ENCODE peak calls at places on chromosomes 2 and 18, in four cellular contexts. One of them, this sample, is unnamed. For H3K4me1, the result is how much of the 10 kb centered on the place peaks cover.

GRCh38 chr2:11719230-11719977 is 27.0 kb upstream of the LPIN1 start:
- DNase-seq in hepatocyte: no peak
- DNase-seq in breast epithelium: no peak
- DNase-seq in neural progenitor cell: no peak
- DNase-seq in this sample: peak

GRCh38 chr2:145431181-145431951 is 911.4 kb upstream of the ZEB2 start:
- DNase-seq in hepatocyte: peak
- DNase-seq in breast epithelium: no peak
- DNase-seq in neural progenitor cell: peak
- DNase-seq in this sample: peak

GRCh38 chr2:49940616-49941015 is 786.3 kb upstream of the FSHR start:
- DNase-seq in neural progenitor cell: no peak
- DNase-seq in hepatocyte: no peak
- DNase-seq in breast epithelium: no peak
- DNase-seq in this sample: peak

GRCh38 chr2:219633276-219634065 is 6.0 kb downstream of the SLC4A3 start:
- DNase-seq in hepatocyte: no peak
- DNase-seq in neural progenitor cell: no peak
- DNase-seq in breast epithelium: no peak
- DNase-seq in this sample: no peak

GRCh38 chr18:40738321-40738880 is 1216.6 kb upstream of the PIK3C3 start:
- DNase-seq in breast epithelium: no peak
- DNase-seq in neural progenitor cell: no peak
- DNase-seq in hepatocyte: no peak
- DNase-seq in this sample: no peak

GRCh38 chr2:146927080-146927714 is 917.6 kb upstream of the ACVR2A start:
- DNase-seq in neural progenitor cell: peak
- DNase-seq in breast epithelium: peak
- DNase-seq in hepatocyte: peak
- DNase-seq in this sample: peak

GRCh38 chr18:7116001-7116831 is 1.4 kb downstream of the LAMA1 start:
- DNase-seq in hepatocyte: peak
- DNase-seq in breast epithelium: no peak
- DNase-seq in neural progenitor cell: peak
- DNase-seq in this sample: no peak

GRCh38 chr18:23240609-23240930 is 105.3 kb downstream of the CABLES1 start:
- DNase-seq in breast epithelium: no peak
- DNase-seq in neural progenitor cell: no peak
- DNase-seq in hepatocyte: no peak
- DNase-seq in this sample: no peak

GRCh38 chr2:27427863-27428212 is 593 bp upstream of the NRBP1 start:
- DNase-seq in hepatocyte: no peak
- DNase-seq in neural progenitor cell: no peak
- DNase-seq in breast epithelium: no peak
- DNase-seq in this sample: no peak

GRCh38 chr2:40512246-40512645 is 60.4 kb upstream of the SLC8A1 start:
- DNase-seq in neural progenitor cell: no peak
- DNase-seq in breast epithelium: no peak
- DNase-seq in hepatocyte: no peak
- DNase-seq in this sample: no peak

GRCh38 chr2:11562476-11562875 is 28.6 kb downstream of the GREB1 start:
- DNase-seq in neural progenitor cell: no peak
- DNase-seq in hepatocyte: no peak
- DNase-seq in breast epithelium: no peak
- DNase-seq in this sample: no peak

GRCh38 chr2:23824777-23825212 is 102.1 kb downstream of the ATAD2B start:
- DNase-seq in breast epithelium: no peak
- DNase-seq in hepatocyte: peak
- DNase-seq in neural progenitor cell: peak
- DNase-seq in this sample: peak

GRCh38 chr2:8152392-8153257 is 529.2 kb upstream of the ID2 start:
- DNase-seq in neural progenitor cell: no peak
- DNase-seq in breast epithelium: no peak
- DNase-seq in hepatocyte: no peak
- DNase-seq in this sample: no peak

GRCh38 chr2:152243723-152244122 is 68.2 kb upstream of the STAM2 start:
- DNase-seq in breast epithelium: no peak
- DNase-seq in neural progenitor cell: peak
- DNase-seq in hepatocyte: no peak
- DNase-seq in this sample: no peak

GRCh38 chr18:43279015-43279758 is 1.9 kb upstream of the SYT4 start:
- DNase-seq in breast epithelium: no peak
- DNase-seq in hepatocyte: peak
- DNase-seq in neural progenitor cell: peak
- DNase-seq in this sample: no peak

GRCh38 chr18:59109375-59109774 is 30.3 kb upstream of the SEC11C start:
- DNase-seq in hepatocyte: no peak
- DNase-seq in breast epithelium: no peak
- DNase-seq in neural progenitor cell: no peak
- DNase-seq in this sample: no peak

GRCh38 chr2:140506606-140507005 is 1624.2 kb downstream of the LRP1B start:
- DNase-seq in breast epithelium: no peak
- DNase-seq in neural progenitor cell: no peak
- DNase-seq in hepatocyte: no peak
- DNase-seq in this sample: no peak

GRCh38 chr2:64675860-64676259 is 22.1 kb upstream of the SERTAD2 start:
- DNase-seq in neural progenitor cell: no peak
- DNase-seq in hepatocyte: peak
- DNase-seq in breast epithelium: no peak
- DNase-seq in this sample: no peak

GRCh38 chr2:60535392-60536312 is 17.8 kb downstream of the BCL11A start:
- DNase-seq in hepatocyte: no peak
- DNase-seq in neural progenitor cell: no peak
- DNase-seq in breast epithelium: no peak
- DNase-seq in this sample: no peak

GRCh38 chr2:3487931-3488554 is 31.3 kb downstream of the ADI1 start:
- DNase-seq in breast epithelium: no peak
- DNase-seq in neural progenitor cell: no peak
- DNase-seq in hepatocyte: no peak
- DNase-seq in this sample: no peak

GRCh38 chr18:34738173-34738894 is 28.2 kb downstream of the DTNA start:
- DNase-seq in neural progenitor cell: peak
- DNase-seq in hepatocyte: peak
- DNase-seq in breast epithelium: no peak
- DNase-seq in this sample: no peak

GRCh38 chr2:27262379-27263286 is at the start of gene SLC30A3:
- DNase-seq in neural progenitor cell: peak
- DNase-seq in breast epithelium: peak
- DNase-seq in hepatocyte: peak
- DNase-seq in this sample: peak

GRCh38 chr2:235480614-235481013 is 13.2 kb upstream of the AGAP1 start:
- DNase-seq in hepatocyte: no peak
- DNase-seq in breast epithelium: no peak
- DNase-seq in neural progenitor cell: no peak
- DNase-seq in this sample: no peak

GRCh38 chr2:105102963-105103421 is 65.1 kb downstream of the MRPS9 start:
- DNase-seq in breast epithelium: no peak
- DNase-seq in neural progenitor cell: peak
- DNase-seq in hepatocyte: no peak
- DNase-seq in this sample: no peak

GRCh38 chr2:102485151-102485769 is 12.2 kb downstream of the SLC9A4 start:
- DNase-seq in neural progenitor cell: no peak
- DNase-seq in hepatocyte: no peak
- DNase-seq in breast epithelium: no peak
- DNase-seq in this sample: peak

DNA sequence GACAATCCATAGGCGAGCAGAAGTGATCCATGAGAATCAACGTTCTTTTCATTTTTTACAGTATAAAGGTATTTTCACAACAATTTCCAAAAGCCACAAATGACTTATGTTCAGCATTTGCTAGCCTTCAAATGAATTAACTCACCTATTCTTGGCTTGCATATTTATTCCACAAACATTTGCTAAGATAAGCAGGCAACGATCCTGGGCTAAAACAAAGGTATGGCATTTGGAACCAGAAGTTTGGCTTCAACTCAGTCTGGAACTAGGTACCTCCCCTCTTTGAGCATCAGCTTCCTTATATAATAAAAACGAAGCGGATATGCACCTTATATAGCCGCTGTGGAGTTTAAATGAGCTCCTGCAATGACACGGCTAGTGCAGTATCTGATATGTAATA is 20.5 kb downstream of the CYRIA start:
- DNase-seq in hepatocyte: no peak
- DNase-seq in neural progenitor cell: no peak
- DNase-seq in breast epithelium: no peak
- DNase-seq in this sample: no peak
- H3K4me1 ChIP-seq in hepatocyte: under half
- H3K4me1 ChIP-seq in neural progenitor cell: under half
- H3K4me1 ChIP-seq in breast epithelium: under half
- H3K4me1 ChIP-seq in this sample: under half

GRCh38 chr2:182186132-182186735 is 200.6 kb downstream of the PPP1R1C start:
- DNase-seq in neural progenitor cell: peak
- DNase-seq in hepatocyte: peak
- DNase-seq in breast epithelium: no peak
- DNase-seq in this sample: peak
- H3K4me3 ChIP-seq in neural progenitor cell: no peak
- H3K4me3 ChIP-seq in hepatocyte: no peak
- H3K4me3 ChIP-seq in breast epithelium: no peak
- H3K4me3 ChIP-seq in this sample: no peak

DNA sequence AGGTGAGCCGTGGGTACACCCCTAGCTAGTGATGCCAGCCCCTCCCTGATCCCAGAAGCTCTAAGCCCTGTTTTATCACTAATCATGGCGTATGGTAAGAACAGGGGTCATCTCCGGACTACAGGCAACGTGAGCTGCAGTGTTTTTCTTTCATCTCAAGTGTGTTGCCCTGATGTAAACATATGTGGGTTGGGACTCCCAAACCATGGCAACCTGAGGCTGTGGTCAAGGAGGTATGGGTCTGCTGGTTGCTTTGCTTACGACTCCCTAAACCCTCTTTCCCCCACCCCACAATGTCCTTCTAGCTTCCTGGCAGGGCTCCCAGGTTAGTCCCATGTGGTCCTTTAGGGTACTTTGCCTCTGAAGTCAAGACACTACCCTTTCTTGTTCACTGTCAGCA is 53.6 kb upstream of the AFF3 start:
- DNase-seq in neural progenitor cell: no peak
- DNase-seq in breast epithelium: no peak
- DNase-seq in hepatocyte: no peak
- DNase-seq in this sample: no peak
- H3K27ac ChIP-seq in neural progenitor cell: no peak
- H3K27ac ChIP-seq in breast epithelium: no peak
- H3K27ac ChIP-seq in hepatocyte: no peak
- H3K27ac ChIP-seq in this sample: no peak

GRCh38 chr2:239299218-239299939 is 101.4 kb downstream of the HDAC4 start:
- DNase-seq in breast epithelium: no peak
- DNase-seq in neural progenitor cell: no peak
- DNase-seq in hepatocyte: peak
- DNase-seq in this sample: peak
- H3K4me1 ChIP-seq in breast epithelium: under half
- H3K4me1 ChIP-seq in neural progenitor cell: under half
- H3K4me1 ChIP-seq in hepatocyte: half or more
- H3K4me1 ChIP-seq in this sample: under half